ENCODE peak calls at places on chromosome 12, in five cellular contexts. One of them, this sample, is unnamed.

GRCh38 chr12:29888777-29889176 is 105.0 kb upstream of the TMTC1 start:
- DNase-seq in endothelial cell: no peak
- DNase-seq in activated CD8-positive, alpha-beta memory T cell treated with anti-CD3 and anti-CD28 coated beads for 24 hours: no peak
- DNase-seq in activated naive CD8-positive, alpha-beta T cell treated with anti-CD3 and anti-CD28 coated beads for 36 hours: no peak
- DNase-seq in GM10248: no peak
- DNase-seq in this sample: no peak

GRCh38 chr12:3700861-3701260 is 52.0 kb downstream of the CRACR2A start:
- DNase-seq in activated CD8-positive, alpha-beta memory T cell treated with anti-CD3 and anti-CD28 coated beads for 24 hours: no peak
- DNase-seq in activated naive CD8-positive, alpha-beta T cell treated with anti-CD3 and anti-CD28 coated beads for 36 hours: no peak
- DNase-seq in endothelial cell: no peak
- DNase-seq in GM10248: no peak
- DNase-seq in this sample: no peak

GRCh38 chr12:112524676-112525425 is 106.1 kb downstream of the PTPN11 start:
- DNase-seq in GM10248: no peak
- DNase-seq in activated CD8-positive, alpha-beta memory T cell treated with anti-CD3 and anti-CD28 coated beads for 24 hours: no peak
- DNase-seq in activated naive CD8-positive, alpha-beta T cell treated with anti-CD3 and anti-CD28 coated beads for 36 hours: no peak
- DNase-seq in endothelial cell: no peak
- DNase-seq in this sample: peak

GRCh38 chr12:122830517-122831214 is 4.6 kb upstream of the HIP1R start:
- DNase-seq in GM10248: no peak
- DNase-seq in activated CD8-positive, alpha-beta memory T cell treated with anti-CD3 and anti-CD28 coated beads for 24 hours: no peak
- DNase-seq in endothelial cell: no peak
- DNase-seq in activated naive CD8-positive, alpha-beta T cell treated with anti-CD3 and anti-CD28 coated beads for 36 hours: no peak
- DNase-seq in this sample: no peak

GRCh38 chr12:117334855-117335587 is 26.4 kb downstream of the NOS1 start:
- DNase-seq in activated CD8-positive, alpha-beta memory T cell treated with anti-CD3 and anti-CD28 coated beads for 24 hours: no peak
- DNase-seq in endothelial cell: no peak
- DNase-seq in activated naive CD8-positive, alpha-beta T cell treated with anti-CD3 and anti-CD28 coated beads for 36 hours: no peak
- DNase-seq in GM10248: no peak
- DNase-seq in this sample: no peak

GRCh38 chr12:69467400-69467799 is 2.8 kb upstream of the FRS2 start:
- DNase-seq in endothelial cell: no peak
- DNase-seq in activated naive CD8-positive, alpha-beta T cell treated with anti-CD3 and anti-CD28 coated beads for 36 hours: no peak
- DNase-seq in activated CD8-positive, alpha-beta memory T cell treated with anti-CD3 and anti-CD28 coated beads for 24 hours: no peak
- DNase-seq in GM10248: no peak
- DNase-seq in this sample: no peak

GRCh38 chr12:109710747-109711595 is 2.7 kb upstream of the FAM222A start:
- DNase-seq in GM10248: no peak
- DNase-seq in activated CD8-positive, alpha-beta memory T cell treated with anti-CD3 and anti-CD28 coated beads for 24 hours: no peak
- DNase-seq in endothelial cell: no peak
- DNase-seq in activated naive CD8-positive, alpha-beta T cell treated with anti-CD3 and anti-CD28 coated beads for 36 hours: no peak
- DNase-seq in this sample: no peak

GRCh38 chr12:31849090-31849687 is 110.0 kb upstream of the RESF1 start:
- DNase-seq in endothelial cell: no peak
- DNase-seq in GM10248: no peak
- DNase-seq in activated CD8-positive, alpha-beta memory T cell treated with anti-CD3 and anti-CD28 coated beads for 24 hours: no peak
- DNase-seq in activated naive CD8-positive, alpha-beta T cell treated with anti-CD3 and anti-CD28 coated beads for 36 hours: no peak
- DNase-seq in this sample: no peak

GRCh38 chr12:25328082-25328712 is 77.5 kb upstream of the KRAS start:
- DNase-seq in activated CD8-positive, alpha-beta memory T cell treated with anti-CD3 and anti-CD28 coated beads for 24 hours: no peak
- DNase-seq in activated naive CD8-positive, alpha-beta T cell treated with anti-CD3 and anti-CD28 coated beads for 36 hours: no peak
- DNase-seq in GM10248: no peak
- DNase-seq in endothelial cell: no peak
- DNase-seq in this sample: peak

GRCh38 chr12:30691122-30691879 is 4.4 kb downstream of the IPO8 start:
- DNase-seq in activated CD8-positive, alpha-beta memory T cell treated with anti-CD3 and anti-CD28 coated beads for 24 hours: no peak
- DNase-seq in activated naive CD8-positive, alpha-beta T cell treated with anti-CD3 and anti-CD28 coated beads for 36 hours: no peak
- DNase-seq in GM10248: no peak
- DNase-seq in endothelial cell: no peak
- DNase-seq in this sample: peak

GRCh38 chr12:93378373-93379310 is 917 bp downstream of the NUDT4 start:
- DNase-seq in GM10248: peak
- DNase-seq in endothelial cell: peak
- DNase-seq in activated CD8-positive, alpha-beta memory T cell treated with anti-CD3 and anti-CD28 coated beads for 24 hours: peak
- DNase-seq in activated naive CD8-positive, alpha-beta T cell treated with anti-CD3 and anti-CD28 coated beads for 36 hours: peak
- DNase-seq in this sample: peak

GRCh38 chr12:87849074-87849473 is 180.1 kb downstream of the C12orf50 start:
- DNase-seq in endothelial cell: no peak
- DNase-seq in activated CD8-positive, alpha-beta memory T cell treated with anti-CD3 and anti-CD28 coated beads for 24 hours: no peak
- DNase-seq in GM10248: no peak
- DNase-seq in activated naive CD8-positive, alpha-beta T cell treated with anti-CD3 and anti-CD28 coated beads for 36 hours: no peak
- DNase-seq in this sample: no peak

GRCh38 chr12:104680070-104680469 is 223.3 kb downstream of the CHST11 start:
- DNase-seq in activated CD8-positive, alpha-beta memory T cell treated with anti-CD3 and anti-CD28 coated beads for 24 hours: no peak
- DNase-seq in endothelial cell: no peak
- DNase-seq in activated naive CD8-positive, alpha-beta T cell treated with anti-CD3 and anti-CD28 coated beads for 36 hours: no peak
- DNase-seq in GM10248: peak
- DNase-seq in this sample: no peak

GRCh38 chr12:99087278-99087677 is 442.2 kb downstream of the APAF1 start:
- DNase-seq in activated CD8-positive, alpha-beta memory T cell treated with anti-CD3 and anti-CD28 coated beads for 24 hours: no peak
- DNase-seq in GM10248: no peak
- DNase-seq in activated naive CD8-positive, alpha-beta T cell treated with anti-CD3 and anti-CD28 coated beads for 36 hours: no peak
- DNase-seq in endothelial cell: no peak
- DNase-seq in this sample: no peak

GRCh38 chr12:102652645-102653313 is 172.4 kb upstream of the IGF1 start:
- DNase-seq in activated CD8-positive, alpha-beta memory T cell treated with anti-CD3 and anti-CD28 coated beads for 24 hours: no peak
- DNase-seq in endothelial cell: no peak
- DNase-seq in activated naive CD8-positive, alpha-beta T cell treated with anti-CD3 and anti-CD28 coated beads for 36 hours: no peak
- DNase-seq in GM10248: no peak
- DNase-seq in this sample: no peak

GRCh38 chr12:122825773-122826724 is 9.2 kb upstream of the HIP1R start:
- DNase-seq in GM10248: no peak
- DNase-seq in activated CD8-positive, alpha-beta memory T cell treated with anti-CD3 and anti-CD28 coated beads for 24 hours: no peak
- DNase-seq in activated naive CD8-positive, alpha-beta T cell treated with anti-CD3 and anti-CD28 coated beads for 36 hours: no peak
- DNase-seq in endothelial cell: no peak
- DNase-seq in this sample: peak

GRCh38 chr12:50715174-50715573 is 48.7 kb upstream of the ATF1 start:
- DNase-seq in activated CD8-positive, alpha-beta memory T cell treated with anti-CD3 and anti-CD28 coated beads for 24 hours: no peak
- DNase-seq in GM10248: no peak
- DNase-seq in endothelial cell: no peak
- DNase-seq in activated naive CD8-positive, alpha-beta T cell treated with anti-CD3 and anti-CD28 coated beads for 36 hours: no peak
- DNase-seq in this sample: no peak

GRCh38 chr12:53759261-53759660 is 7.5 kb upstream of the CISTR start:
- DNase-seq in endothelial cell: no peak
- DNase-seq in activated naive CD8-positive, alpha-beta T cell treated with anti-CD3 and anti-CD28 coated beads for 36 hours: no peak
- DNase-seq in GM10248: no peak
- DNase-seq in activated CD8-positive, alpha-beta memory T cell treated with anti-CD3 and anti-CD28 coated beads for 24 hours: no peak
- DNase-seq in this sample: no peak

GRCh38 chr12:54220567-54220966 is 31.8 kb upstream of the SMUG1 start:
- DNase-seq in activated CD8-positive, alpha-beta memory T cell treated with anti-CD3 and anti-CD28 coated beads for 24 hours: no peak
- DNase-seq in GM10248: no peak
- DNase-seq in activated naive CD8-positive, alpha-beta T cell treated with anti-CD3 and anti-CD28 coated beads for 36 hours: no peak
- DNase-seq in endothelial cell: no peak
- DNase-seq in this sample: no peak

GRCh38 chr12:3179731-3180130 is 102.6 kb downstream of the TSPAN9 start:
- DNase-seq in endothelial cell: no peak
- DNase-seq in activated CD8-positive, alpha-beta memory T cell treated with anti-CD3 and anti-CD28 coated beads for 24 hours: no peak
- DNase-seq in GM10248: no peak
- DNase-seq in activated naive CD8-positive, alpha-beta T cell treated with anti-CD3 and anti-CD28 coated beads for 36 hours: no peak
- DNase-seq in this sample: no peak

GRCh38 chr12:110200124-110200417 is 75.9 kb downstream of the IFT81 start:
- DNase-seq in endothelial cell: no peak
- DNase-seq in activated CD8-positive, alpha-beta memory T cell treated with anti-CD3 and anti-CD28 coated beads for 24 hours: no peak
- DNase-seq in GM10248: no peak
- DNase-seq in activated naive CD8-positive, alpha-beta T cell treated with anti-CD3 and anti-CD28 coated beads for 36 hours: no peak
- DNase-seq in this sample: no peak

GRCh38 chr12:28814246-28814645 is 334.8 kb upstream of the FAR2 start:
- DNase-seq in GM10248: no peak
- DNase-seq in activated naive CD8-positive, alpha-beta T cell treated with anti-CD3 and anti-CD28 coated beads for 36 hours: no peak
- DNase-seq in endothelial cell: no peak
- DNase-seq in activated CD8-positive, alpha-beta memory T cell treated with anti-CD3 and anti-CD28 coated beads for 24 hours: no peak
- DNase-seq in this sample: no peak

GRCh38 chr12:44088647-44089046 is 252.8 kb downstream of the TMEM117 start:
- DNase-seq in activated CD8-positive, alpha-beta memory T cell treated with anti-CD3 and anti-CD28 coated beads for 24 hours: no peak
- DNase-seq in endothelial cell: no peak
- DNase-seq in GM10248: no peak
- DNase-seq in activated naive CD8-positive, alpha-beta T cell treated with anti-CD3 and anti-CD28 coated beads for 36 hours: no peak
- DNase-seq in this sample: no peak